ENCODE peak calls at places on chromosomes 1 and 21, in four cellular contexts. D is psoas muscle, W is left ventricle myocardium inferior, V is fibroblast of pulmonary artery. O is an unnamed sample.

GRCh38 chr1:81186271-81186670 is 614.5 kb upstream of the ADGRL2 start:
- DNase-seq in D (no peak), W (no peak), V (peak), O (no peak)

GRCh38 chr1:220797044-220797443 is 10.3 kb downstream of the MTARC1 start:
- DNase-seq in D (no peak), W (no peak), V (no peak), O (no peak)

GRCh38 chr1:201500670-201501120 is 6.2 kb downstream of the CSRP1 start:
- DNase-seq in D (no peak), W (no peak), V (peak), O (no peak)

GRCh38 chr1:66563094-66563800 is 29.3 kb downstream of the SGIP1 start:
- DNase-seq in D (no peak), W (no peak), V (peak), O (peak)

GRCh38 chr1:178594133-178594532 is 81.2 kb downstream of the TEX35 start:
- DNase-seq in D (peak), W (peak), V (no peak), O (no peak)

GRCh38 chr1:109595540-109595939 is 23.9 kb downstream of the GNAT2 start:
- DNase-seq in D (no peak), W (no peak), V (peak), O (no peak)

GRCh38 chr1:235098991-235099390 is 29.6 kb downstream of the TOMM20 start:
- DNase-seq in D (no peak), W (no peak), V (no peak), O (no peak)

GRCh38 chr1:201597551-201598230 is 58.8 kb downstream of the NAV1 start:
- DNase-seq in D (peak), W (peak), V (no peak), O (no peak)

GRCh38 chr1:155166006-155166372 is 7.1 kb downstream of the KRTCAP2 start:
- DNase-seq in D (no peak), W (no peak), V (no peak), O (no peak)

GRCh38 chr1:87528754-87529517 is 200.3 kb downstream of the LMO4 start:
- DNase-seq in D (no peak), W (no peak), V (no peak), O (no peak)

GRCh38 chr1:226871636-226872327 is 1.4 kb downstream of the PSEN2 start:
- DNase-seq in D (no peak), W (no peak), V (no peak), O (no peak)

GRCh38 chr1:109027841-109028240 is 14.1 kb downstream of the WDR47 start:
- DNase-seq in D (no peak), W (no peak), V (no peak), O (no peak)

GRCh38 chr1:196295766-196296165 is 312.5 kb downstream of the KCNT2 start:
- DNase-seq in D (no peak), W (no peak), V (peak), O (no peak)

GRCh38 chr1:149849947-149850360 is 49.4 kb upstream of the BOLA1 start:
- DNase-seq in D (no peak), W (no peak), V (no peak), O (no peak)

GRCh38 chr21:30340714-30341573 is 3.5 kb upstream of the KRTAP27-1 start:
- DNase-seq in D (peak), W (no peak), V (peak), O (no peak)

GRCh38 chr1:184021666-184022198 is 15.8 kb downstream of the COLGALT2 start:
- DNase-seq in D (no peak), W (no peak), V (peak), O (no peak)

GRCh38 chr1:41354956-41355355 is 6.3 kb upstream of the FOXO6 start:
- DNase-seq in D (no peak), W (no peak), V (no peak), O (no peak)

GRCh38 chr1:38733761-38734160 is 125.8 kb downstream of the RRAGC start:
- DNase-seq in D (no peak), W (no peak), V (no peak), O (no peak)

GRCh38 chr1:38134294-38134755 is 87.7 kb upstream of the POU3F1 start:
- DNase-seq in D (no peak), W (no peak), V (no peak), O (no peak)

GRCh38 chr1:41021526-41022308 is at the start of gene SLFNL1:
- DNase-seq in D (no peak), W (peak), V (peak), O (no peak)

GRCh38 chr1:246004281-246004680 is 502.8 kb downstream of the SMYD3 start:
- DNase-seq in D (no peak), W (no peak), V (no peak), O (no peak)

GRCh38 chr21:29920938-29921337 is 18.9 kb downstream of the GRIK1 start:
- DNase-seq in D (no peak), W (no peak), V (no peak), O (no peak)

GRCh38 chr1:65020774-65021173 is 54.4 kb upstream of the JAK1 start:
- DNase-seq in D (no peak), W (no peak), V (peak), O (no peak)

GRCh38 chr21:35658242-35658641 is 402.1 kb downstream of the SETD4 start:
- DNase-seq in D (no peak), W (no peak), V (peak), O (peak)

GRCh38 chr1:178238722-178239510 is 145.0 kb downstream of the RASAL2 start:
- DNase-seq in D (no peak), W (no peak), V (peak), O (peak)

GRCh38 chr1:76379506-76379905 is 305.0 kb downstream of the ST6GALNAC3 start:
- DNase-seq in D (no peak), W (no peak), V (no peak), O (no peak)

GRCh38 chr1:27563407-27564263 is 40.3 kb downstream of the AHDC1 start:
- DNase-seq in D (peak), W (peak), V (peak), O (no peak)

GRCh38 chr1:117579221-117579906 is 26.5 kb upstream of the TENT5C start:
- DNase-seq in D (no peak), W (no peak), V (no peak), O (no peak)

GRCh38 chr1:53015508-53015860 is 46.5 kb upstream of the PODN start:
- DNase-seq in D (no peak), W (no peak), V (no peak), O (no peak)

GRCh38 chr1:162417650-162418049 is 5.7 kb upstream of the SH2D1B start:
- DNase-seq in D (no peak), W (no peak), V (no peak), O (no peak)

GRCh38 chr1:7278827-7279752 is 492.0 kb upstream of the VAMP3 start:
- DNase-seq in D (no peak), W (no peak), V (no peak), O (no peak)

GRCh38 chr1:66557157-66557556 is 23.2 kb downstream of the SGIP1 start:
- DNase-seq in D (no peak), W (no peak), V (no peak), O (no peak)

GRCh38 chr1:197444754-197445153 is 176.7 kb downstream of the CRB1 start:
- DNase-seq in D (no peak), W (no peak), V (peak), O (peak)

GRCh38 chr21:31310750-31311149 is 33.3 kb downstream of the TIAM1 start:
- DNase-seq in D (no peak), W (no peak), V (no peak), O (no peak)

GRCh38 chr1:8629241-8630091 is 188.0 kb downstream of the RERE start:
- DNase-seq in D (no peak), W (no peak), V (peak), O (no peak)

GRCh38 chr1:4681026-4681425 is 26.6 kb downstream of the AJAP1 start:
- DNase-seq in D (no peak), W (no peak), V (no peak), O (no peak)

GRCh38 chr1:6612641-6613360 is 730 bp upstream of the PHF13 start:
- DNase-seq in D (peak), W (peak), V (peak), O (no peak)

GRCh38 chr1:152739841-152740240 is 18.0 kb upstream of the KPRP start:
- DNase-seq in D (no peak), W (no peak), V (no peak), O (no peak)

DNA sequence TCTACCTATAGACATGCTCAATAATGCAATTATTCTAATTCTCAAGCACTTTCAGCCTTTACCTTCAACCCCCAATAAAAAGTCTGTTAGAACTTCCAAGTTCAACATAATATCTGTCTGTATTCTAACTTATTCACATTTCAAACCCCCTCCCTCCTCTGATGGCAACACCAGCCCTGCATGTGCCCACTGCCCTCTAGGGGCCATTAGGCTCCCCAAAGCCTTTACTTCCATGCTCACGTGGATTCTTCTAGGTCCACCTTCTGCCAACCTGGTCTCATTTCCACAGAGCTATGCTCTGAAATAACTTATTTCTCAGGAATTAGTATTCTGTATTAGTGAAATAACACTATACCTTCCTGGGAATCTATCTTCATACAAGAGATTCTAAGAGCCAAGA is 22.2 kb upstream of the KPRP start:
- DNase-seq in D (no peak), W (no peak), V (no peak), O (no peak)
- TF ChIP-seq CTCF in D (no peak), W (no peak), V (no peak), O (no peak)

GRCh38 chr1:233959089-233959488 is 54.6 kb downstream of the SLC35F3 start:
- DNase-seq in D (no peak), W (no peak), V (no peak), O (no peak)
- TF ChIP-seq CTCF in D (no peak), W (no peak), V (no peak), O (no peak)

GRCh38 chr1:204095248-204095640 is 22.3 kb downstream of the SOX13 start:
- DNase-seq in D (no peak), W (no peak), V (no peak), O (no peak)

GRCh38 chr1:204102719-204103118 is 29.8 kb downstream of the SOX13 start:
- DNase-seq in D (no peak), W (no peak), V (no peak), O (no peak)

GRCh38 chr1:204102029-204102611 is 29.2 kb downstream of the SOX13 start:
- DNase-seq in D (no peak), W (no peak), V (no peak), O (no peak)

GRCh38 chr1:204096931-204097330 is 24.0 kb downstream of the SOX13 start:
- DNase-seq in D (no peak), W (no peak), V (no peak), O (no peak)

DNA sequence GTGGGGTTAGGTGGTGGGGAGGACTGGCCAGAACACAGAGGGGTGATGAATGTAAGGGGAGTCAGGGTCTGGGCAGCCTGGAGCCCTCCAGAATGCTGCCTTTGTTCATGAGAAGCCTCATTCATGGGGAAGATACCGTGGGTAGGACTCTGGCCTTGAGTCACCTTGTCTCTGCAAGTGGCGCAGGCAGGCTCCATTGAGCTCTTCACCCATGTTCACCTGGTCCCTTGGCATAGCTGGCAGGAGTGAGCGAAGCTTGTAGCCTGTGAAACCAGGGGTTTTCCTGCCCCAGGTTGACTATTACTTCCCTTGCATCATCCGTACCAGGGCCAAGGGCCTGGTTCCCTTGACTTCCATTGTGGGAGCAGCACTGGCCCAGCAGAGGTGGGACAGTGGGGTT is 25.8 kb downstream of the SOX13 start:
- DNase-seq in D (no peak), W (no peak), V (no peak), O (no peak)
- TF ChIP-seq CTCF in D (no peak), W (no peak), V (no peak), O (no peak)

GRCh38 chr21:38175321-38175720 is 81.5 kb upstream of the KCNJ15 start:
- DNase-seq in D (no peak), W (no peak), V (peak), O (no peak)

GRCh38 chr21:38167345-38167744 is 89.4 kb upstream of the KCNJ15 start:
- DNase-seq in D (no peak), W (no peak), V (no peak), O (no peak)

GRCh38 chr21:38170283-38170682 is 86.5 kb upstream of the KCNJ15 start:
- DNase-seq in D (no peak), W (no peak), V (peak), O (no peak)

GRCh38 chr21:38170705-38171682 is 85.8 kb upstream of the KCNJ15 start:
- DNase-seq in D (no peak), W (no peak), V (peak), O (no peak)

DNA sequence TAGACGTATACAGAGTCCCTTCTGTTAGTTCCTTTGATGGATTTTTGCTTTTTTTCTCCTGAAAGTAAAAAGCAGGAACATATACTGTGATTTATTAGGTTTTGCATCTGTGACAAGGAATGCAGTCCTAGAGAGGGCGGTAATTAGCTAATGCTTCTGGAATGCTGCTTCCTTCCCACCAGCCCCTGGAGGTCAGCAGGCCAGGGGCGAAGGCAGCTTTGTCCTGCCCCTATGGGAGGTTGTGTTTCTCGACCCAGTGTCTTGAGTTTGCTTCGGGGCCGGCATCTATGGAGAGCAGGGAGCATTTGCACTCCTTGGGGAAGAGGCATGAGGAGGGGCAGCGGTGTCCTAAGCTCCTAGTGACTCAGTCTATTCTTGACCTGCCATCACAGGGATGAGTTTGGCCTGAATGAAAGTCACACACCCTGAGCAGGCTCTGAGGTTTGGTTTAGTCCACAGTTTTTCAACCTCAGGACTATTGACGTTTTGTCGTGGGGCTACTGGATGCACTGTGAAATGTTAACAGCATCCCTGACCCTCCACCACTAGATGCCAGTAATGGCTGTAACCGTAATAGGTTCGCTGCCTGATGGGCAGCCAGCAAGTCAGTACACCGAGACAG is 85.0 kb upstream of the KCNJ15 start:
- DNase-seq in D (no peak), W (no peak), V (peak), O (no peak)
- TF ChIP-seq CTCF in D (no peak), W (no peak), V (no peak), O (peak)

DNA sequence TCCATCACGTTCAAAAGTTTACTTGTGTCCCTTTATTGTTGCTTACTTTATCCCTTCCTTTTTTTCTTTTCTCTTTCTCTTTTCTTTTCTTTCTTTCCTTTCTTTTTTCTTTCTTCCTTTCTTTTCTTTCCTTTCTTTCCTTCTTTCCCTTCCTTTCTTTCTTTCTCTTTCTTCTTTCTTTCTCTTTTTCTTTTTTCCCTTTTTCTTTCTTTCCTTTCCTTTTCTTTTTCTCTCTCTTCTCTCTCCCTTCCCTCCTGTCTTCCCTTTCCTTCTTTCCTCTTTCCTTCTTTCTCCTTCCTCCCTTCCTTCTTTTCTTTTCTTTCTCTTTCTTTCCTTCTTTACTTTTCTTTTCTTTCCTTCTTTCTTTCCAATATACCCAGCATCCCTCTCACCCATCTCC is 391.2 kb downstream of the DPYD start:
- DNase-seq in D (no peak), W (no peak), V (no peak), O (no peak)
- TF ChIP-seq CTCF in D (no peak), W (no peak), V (no peak), O (no peak)

DNA sequence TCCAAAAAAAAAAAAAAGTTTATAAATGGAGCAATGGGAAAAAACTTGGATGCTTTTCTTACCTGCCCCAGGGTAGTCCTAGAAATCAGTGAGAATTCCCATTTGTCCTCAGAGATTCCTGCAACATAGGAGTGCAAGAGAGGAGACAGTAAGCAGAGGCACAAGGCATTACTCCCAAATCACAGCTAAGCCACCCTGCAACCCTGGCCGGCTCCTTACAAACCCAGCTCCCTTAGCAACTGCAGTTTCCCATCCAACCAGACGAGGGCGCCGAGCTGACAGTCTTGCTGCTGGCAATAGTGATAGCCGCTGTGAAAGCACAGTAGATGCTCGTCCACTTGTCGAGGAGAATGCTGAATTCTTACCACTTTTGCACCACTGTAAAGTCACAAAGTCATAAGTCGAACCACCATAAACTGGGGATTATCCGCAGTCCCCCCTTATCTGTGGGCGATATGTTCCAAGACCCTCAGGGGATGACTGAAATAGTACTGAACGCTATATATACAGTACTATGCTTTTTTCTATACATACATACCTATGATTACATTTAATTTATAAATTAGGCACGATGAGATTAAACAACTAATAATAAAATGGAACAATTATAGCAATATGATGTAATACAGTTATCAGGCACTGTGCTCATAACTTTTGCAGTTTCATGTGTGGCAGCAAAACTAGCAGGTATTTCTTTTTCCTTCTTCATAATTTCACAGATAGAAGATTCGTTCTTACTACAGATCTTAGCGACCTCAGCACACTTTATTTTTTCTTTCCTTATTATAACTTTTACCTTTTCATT is 6.0 kb upstream of the PITHD1 start:
- DNase-seq in D (peak), W (peak), V (peak), O (no peak)
- TF ChIP-seq CTCF in D (peak), W (peak), V (peak), O (peak)

GRCh38 chr1:49307452-49307851 is 530.8 kb upstream of the BEND5 start:
- DNase-seq in D (no peak), W (no peak), V (no peak), O (no peak)

GRCh38 chr1:49306507-49307070 is 529.9 kb upstream of the BEND5 start:
- DNase-seq in D (no peak), W (no peak), V (no peak), O (no peak)
- TF ChIP-seq CTCF in D (no peak), W (no peak), V (no peak), O (no peak)

GRCh38 chr1:59697138-59697811 is 117.5 kb upstream of the HOOK1 start:
- DNase-seq in D (no peak), W (no peak), V (no peak), O (no peak)

GRCh38 chr1:59701376-59701775 is 113.4 kb upstream of the HOOK1 start:
- DNase-seq in D (no peak), W (no peak), V (peak), O (no peak)

GRCh38 chr1:59698386-59698785 is 116.4 kb upstream of the HOOK1 start:
- DNase-seq in D (no peak), W (no peak), V (no peak), O (no peak)

GRCh38 chr1:59696421-59697115 is 118.2 kb upstream of the HOOK1 start:
- DNase-seq in D (no peak), W (no peak), V (no peak), O (no peak)

DNA sequence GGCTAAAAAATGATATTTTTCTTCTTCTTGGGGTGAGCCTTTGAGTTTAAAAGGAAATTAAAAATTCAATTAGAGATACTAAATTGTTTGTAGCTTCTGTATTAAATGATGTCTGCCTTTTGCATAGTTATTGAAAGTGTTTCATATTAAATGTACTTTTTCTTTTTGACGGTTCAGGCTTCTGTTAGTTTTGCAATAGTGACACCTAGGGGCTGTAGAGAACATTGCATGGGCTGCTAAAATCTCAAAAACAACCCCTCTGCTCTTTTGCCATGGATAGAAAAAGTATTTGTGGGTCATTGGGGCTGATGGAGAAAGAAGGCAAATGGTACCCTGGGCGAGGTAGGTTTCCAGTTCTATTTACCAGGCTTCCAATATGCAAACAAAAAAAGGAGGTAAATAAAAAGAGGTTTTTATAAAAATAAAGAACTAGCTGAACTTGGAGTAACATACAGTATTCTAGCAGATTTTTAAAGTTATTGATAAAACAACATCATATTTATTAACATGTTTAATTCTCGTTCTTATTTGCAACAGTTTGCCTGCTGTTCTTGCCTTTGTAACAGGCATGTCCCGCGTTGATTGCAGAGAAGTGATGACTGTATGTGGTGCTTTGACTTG is 115.4 kb upstream of the HOOK1 start:
- DNase-seq in D (no peak), W (no peak), V (peak), O (no peak)
- TF ChIP-seq CTCF in D (peak), W (peak), V (peak), O (peak)

O was measured in AG09309.